ENCODE peak calls at places on chromosomes 11 and 22, in seven cellular contexts. O is HCT116, C is SK-N-SH, I is K562, B is GM12878, L is H1, U is HepG2. J is an unnamed sample.

GRCh38 chr11:71986131-71986530 is 12.6 kb upstream of the IL18BP start:
- DNase-seq in U (no peak), B (no peak), C (no peak), O (no peak), I (no peak), L (no peak), J (no peak)

GRCh38 chr11:112715091-112715490 is 246.1 kb upstream of the NCAM1 start:
- DNase-seq in I (no peak), O (no peak), C (no peak), L (no peak), U (no peak), B (no peak), J (no peak)

GRCh38 chr11:5666396-5666780 is 18.5 kb downstream of the TRIM5 start:
- DNase-seq in I (no peak), L (no peak), U (no peak), B (no peak), O (no peak), C (no peak), J (no peak)

GRCh38 chr22:37418627-37419369 is 8.5 kb downstream of the ELFN2 start:
- DNase-seq in L (no peak), O (no peak), U (no peak), C (no peak), I (no peak), B (no peak), J (no peak)

GRCh38 chr11:112784323-112785073 is 176.7 kb upstream of the NCAM1 start:
- DNase-seq in B (no peak), O (no peak), U (no peak), L (no peak), I (no peak), C (peak), J (no peak)

GRCh38 chr11:21115999-21116398 is 446.6 kb downstream of the NELL1 start:
- DNase-seq in L (no peak), O (no peak), U (no peak), B (no peak), I (no peak), C (no peak), J (no peak)

GRCh38 chr11:132300283-132300682 is 929.9 kb downstream of the NTM start:
- DNase-seq in I (no peak), C (peak), L (no peak), U (no peak), O (no peak), B (no peak), J (no peak)

GRCh38 chr11:17611503-17612220 is 64.6 kb downstream of the OTOG start:
- DNase-seq in B (no peak), O (no peak), L (no peak), I (no peak), C (no peak), U (no peak), J (no peak)

GRCh38 chr11:27211370-27212127 is 151.5 kb downstream of the CCDC34 start:
- DNase-seq in C (no peak), U (no peak), L (peak), B (no peak), I (peak), O (peak), J (peak)

GRCh38 chr11:41497974-41498373 is 38.5 kb upstream of the LRRC4C start:
- DNase-seq in U (no peak), C (no peak), B (no peak), O (no peak), L (peak), I (no peak), J (no peak)

GRCh38 chr22:23294221-23294620 is 113.9 kb downstream of the BCR start:
- DNase-seq in C (no peak), L (no peak), B (no peak), U (no peak), I (no peak), O (no peak), J (no peak)

GRCh38 chr11:92383430-92383829 is 158.8 kb downstream of the FAT3 start:
- DNase-seq in O (no peak), U (no peak), L (no peak), B (no peak), I (no peak), C (no peak), J (no peak)

GRCh38 chr22:34866501-34867171 is 199.3 kb upstream of the ISX start:
- DNase-seq in B (no peak), O (no peak), C (no peak), U (no peak), I (no peak), L (no peak), J (no peak)

GRCh38 chr11:126111458-126112116 is 48.9 kb upstream of the CDON start:
- DNase-seq in L (no peak), U (no peak), I (no peak), C (peak), B (no peak), O (no peak), J (no peak)

GRCh38 chr11:34345991-34346480 is 11.8 kb downstream of the ABTB2 start:
- DNase-seq in B (no peak), O (no peak), I (no peak), U (no peak), C (peak), L (no peak), J (no peak)

GRCh38 chr11:102223859-102224258 is 93.4 kb upstream of the BIRC3 start:
- DNase-seq in I (no peak), O (no peak), C (no peak), L (no peak), U (no peak), B (no peak), J (no peak)

GRCh38 chr11:203056-203944 is 3.9 kb downstream of the BET1L start:
- DNase-seq in L (peak), C (no peak), I (no peak), O (no peak), U (no peak), B (no peak), J (no peak)

GRCh38 chr11:83051760-83052671 is 19.7 kb downstream of the RAB30 start:
- DNase-seq in C (no peak), I (no peak), L (no peak), U (no peak), O (no peak), B (no peak), J (peak)

GRCh38 chr22:25232301-25232700 is 12.9 kb downstream of the CRYBB2 start:
- DNase-seq in B (no peak), C (no peak), U (no peak), L (no peak), O (no peak), I (no peak), J (no peak)

GRCh38 chr11:8442301-8442700 is 151.7 kb downstream of the STK33 start:
- DNase-seq in O (no peak), I (no peak), U (peak), B (no peak), L (no peak), C (peak), J (no peak)

GRCh38 chr11:13869404-13869886 is 93.1 kb upstream of the SPON1 start:
- DNase-seq in B (no peak), I (no peak), L (no peak), O (no peak), U (no peak), C (no peak), J (no peak)

GRCh38 chr22:35984776-35985175 is 43.8 kb downstream of the RBFOX2 start:
- DNase-seq in I (no peak), O (no peak), U (no peak), B (no peak), L (no peak), C (no peak), J (no peak)

GRCh38 chr11:108617055-108617454 is 23.5 kb upstream of the EXPH5 start:
- DNase-seq in U (no peak), B (no peak), O (no peak), I (no peak), C (no peak), L (no peak), J (no peak)

GRCh38 chr11:71927813-71928738 is at the start of gene XNDC1N:
- DNase-seq in O (peak), I (peak), C (peak), B (no peak), U (peak), L (peak), J (peak)

GRCh38 chr22:26542831-26543230 is 30.6 kb upstream of the TFIP11 start:
- DNase-seq in L (no peak), O (no peak), B (no peak), I (no peak), C (no peak), U (no peak), J (no peak)

GRCh38 chr11:85787809-85788805 is 22.8 kb downstream of the SYTL2 start:
- DNase-seq in L (no peak), B (no peak), U (peak), C (no peak), I (no peak), O (no peak), J (no peak)

GRCh38 chr11:126233391-126233790 is 21.8 kb downstream of the FAM118B start:
- DNase-seq in C (no peak), U (no peak), L (no peak), B (no peak), I (no peak), O (no peak), J (no peak)

GRCh38 chr22:48702573-48703264 is 1125.0 kb downstream of the BRD1 start:
- DNase-seq in U (peak), I (no peak), L (no peak), B (no peak), O (no peak), C (no peak), J (no peak)
- TF ChIP-seq JUND in U (peak), I (no peak), L (no peak), B (no peak), O (no peak), C (no peak), J (no peak)

GRCh38 chr11:68003846-68004550 is at the start of gene UNC93B1:
- DNase-seq in O (peak), U (peak), C (peak), B (peak), L (peak), I (peak), J (peak)
- TF ChIP-seq JUND in O (no peak), U (no peak), C (no peak), B (no peak), L (no peak), I (no peak), J (no peak)

GRCh38 chr11:62444271-62444833 is 25.5 kb downstream of the SCGB1A1 start:
- DNase-seq in O (no peak), L (no peak), U (no peak), I (no peak), C (peak), B (peak), J (no peak)
- TF ChIP-seq JUND in O (no peak), L (no peak), U (no peak), I (no peak), C (no peak), B (no peak), J (no peak)

DNA sequence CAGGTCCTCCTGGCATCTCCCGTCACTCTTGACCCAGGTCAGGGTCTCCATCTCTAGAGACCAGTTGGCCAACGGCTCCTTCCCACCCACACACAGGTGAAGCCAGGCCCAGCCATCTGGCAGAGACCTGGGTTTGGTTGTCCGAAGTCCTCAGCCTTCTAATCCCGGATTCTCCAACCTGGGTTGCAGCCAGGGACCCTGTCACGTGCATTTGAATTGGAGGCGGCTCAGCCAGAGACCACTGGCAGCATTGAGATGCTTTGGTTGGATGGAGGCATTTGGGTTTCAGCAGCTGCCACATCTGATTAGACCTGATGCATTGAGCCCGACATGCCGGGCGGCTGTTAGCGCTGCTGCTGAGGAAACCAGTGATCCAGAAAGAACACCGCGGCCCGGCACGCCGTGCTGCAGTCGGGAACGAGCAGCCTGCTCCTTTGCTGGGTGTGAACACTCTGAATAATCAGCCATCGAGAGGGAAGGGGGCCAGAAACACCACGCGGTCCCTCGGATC is 163.2 kb downstream of the BRD1 start:
- DNase-seq in L (peak), C (no peak), O (no peak), I (no peak), B (no peak), U (no peak), J (no peak)
- TF ChIP-seq JUND in L (no peak), C (no peak), O (no peak), I (no peak), B (no peak), U (no peak), J (no peak)

GRCh38 chr22:31142285-31142684 is 2.0 kb upstream of the PLA2G3 start:
- DNase-seq in B (no peak), I (no peak), O (no peak), L (no peak), U (no peak), C (no peak), J (no peak)
- TF ChIP-seq JUND in B (no peak), I (no peak), O (no peak), L (no peak), U (no peak), C (no peak), J (no peak)

J was measured in T47D.